ENCODE peak calls at places on chromosomes 11 and 22, in eight cellular contexts. U is activated gamma-delta T cell treated with Interleukin-2 at 50 U/mL for 16 hours; F is RWPE1; Z is sciatic nerve; I is endothelial cell; N is iPS-NIHi11; X is heart left ventricle; S is activated CD4-positive, alpha-beta T cell treated with anti-CD3 and anti-CD28 coated beads, Interleukin-2, amount 50 U/mL, for 1 hour. J is an unnamed sample.

GRCh38 chr22:35399678-35400334 is at the start of gene MCM5:
- DNase-seq in F (peak), X (peak), N (peak), U (peak), Z (peak), S (peak), I (peak), J (peak)

GRCh38 chr11:60942207-60942606 is 9.8 kb downstream of the SLC15A3 start:
- DNase-seq in F (no peak), Z (no peak), I (no peak), N (no peak), U (no peak), X (no peak), S (no peak), J (no peak)

GRCh38 chr22:31585161-31585859 is 76.7 kb downstream of the PISD start:
- DNase-seq in U (no peak), S (no peak), Z (no peak), N (no peak), X (no peak), I (no peak), F (no peak), J (no peak)

GRCh38 chr22:40400173-40400572 is 29.8 kb downstream of the SGSM3 start:
- DNase-seq in X (no peak), S (peak), I (no peak), U (peak), F (no peak), Z (no peak), N (no peak), J (no peak)

GRCh38 chr11:12163181-12163841 is 52.9 kb downstream of the MICAL2 start:
- DNase-seq in Z (no peak), I (no peak), U (no peak), X (peak), F (no peak), S (no peak), N (no peak), J (no peak)

GRCh38 chr22:48112687-48113521 is 1350.5 kb downstream of the TBC1D22A start:
- DNase-seq in S (no peak), I (no peak), X (no peak), F (no peak), Z (no peak), N (no peak), U (no peak), J (no peak)

GRCh38 chr11:64996710-64997380 is at the start of gene BATF2:
- DNase-seq in I (peak), Z (peak), F (peak), N (peak), X (peak), U (no peak), S (no peak), J (no peak)

GRCh38 chr11:12235945-12236743 is 125.8 kb downstream of the MICAL2 start:
- DNase-seq in U (peak), Z (no peak), N (peak), X (no peak), F (peak), I (no peak), S (peak), J (peak)

GRCh38 chr11:132862137-132862536 is 670.2 kb downstream of the OPCML start:
- DNase-seq in U (no peak), I (no peak), N (no peak), S (no peak), F (no peak), Z (no peak), X (no peak), J (no peak)

GRCh38 chr11:36122715-36123114 is 166.5 kb downstream of the COMMD9 start:
- DNase-seq in S (no peak), I (no peak), U (no peak), X (no peak), F (no peak), Z (no peak), N (no peak), J (no peak)

GRCh38 chr22:48331266-48331665 is 1496.4 kb downstream of the BRD1 start:
- DNase-seq in N (no peak), U (no peak), Z (no peak), X (no peak), F (no peak), I (no peak), S (no peak), J (no peak)

GRCh38 chr11:35109827-35110226 is 29.1 kb upstream of the CD44 start:
- DNase-seq in I (no peak), N (no peak), X (no peak), U (no peak), Z (no peak), F (no peak), S (no peak), J (no peak)

GRCh38 chr11:68735626-68736025 is 15.7 kb downstream of the TESMIN start:
- DNase-seq in U (no peak), S (no peak), N (no peak), Z (no peak), I (no peak), F (no peak), X (no peak), J (no peak)

GRCh38 chr11:115606223-115607220 is 102.3 kb upstream of the CADM1 start:
- DNase-seq in I (no peak), F (no peak), Z (no peak), X (peak), N (no peak), S (no peak), U (no peak), J (peak)

GRCh38 chr11:11604340-11604992 is 17.3 kb downstream of the GALNT18 start:
- DNase-seq in N (no peak), I (no peak), U (no peak), F (no peak), X (no peak), Z (no peak), S (no peak), J (no peak)

GRCh38 chr22:19900707-19901436 is 40.7 kb upstream of the COMT start:
- DNase-seq in X (no peak), N (no peak), Z (no peak), F (no peak), S (no peak), U (no peak), I (no peak), J (no peak)

GRCh38 chr11:68025047-68025446 is 5.4 kb upstream of the NDUFS8 start:
- DNase-seq in F (no peak), U (no peak), N (no peak), S (no peak), I (no peak), Z (no peak), X (no peak), J (no peak)

GRCh38 chr11:17653606-17654005 is 65.8 kb upstream of the MYOD1 start:
- DNase-seq in U (no peak), F (no peak), I (no peak), Z (no peak), X (no peak), S (no peak), N (no peak), J (no peak)